ENCODE peak calls at places on chromosomes 4 and X, in five cellular contexts. O, W, F, M and A are unnamed samples.
A peak's percentile ranks its signal among the peaks of the same experiment; 100 is the strongest.

GRCh38 chr4:159016527-159017137 is 86.2 kb upstream of the RAPGEF2 start:
- DNase-seq in O (no peak), W (no peak), F (no peak), M (peak; percentile 13), A (peak; percentile 62)

GRCh38 chr4:19961092-19961491 is 290.6 kb upstream of the SLIT2 start:
- DNase-seq in O (no peak), W (no peak), F (no peak), M (no peak), A (no peak)

GRCh38 chrX:121869876-121870477 is 822.6 kb downstream of the GLUD2 start:
- DNase-seq in O (no peak), W (no peak), F (no peak), M (no peak), A (no peak)

GRCh38 chr4:5365071-5366008 is 314.1 kb downstream of the STK32B start:
- DNase-seq in O (peak; percentile 63), W (no peak), F (no peak), M (no peak), A (no peak)

GRCh38 chr4:38943355-38943754 is 75.7 kb downstream of the FAM114A1 start:
- DNase-seq in O (peak; percentile 53), W (peak; percentile 91), F (no peak), M (peak; percentile 86), A (no peak)

GRCh38 chr4:100106982-100107381 is 83.3 kb downstream of the DDIT4L start:
- DNase-seq in O (no peak), W (no peak), F (no peak), M (no peak), A (no peak)

GRCh38 chrX:1093112-1093511 is 119.3 kb downstream of the CRLF2 start:
- DNase-seq in O (no peak), W (no peak), F (no peak), M (no peak), A (no peak)

GRCh38 chr4:173494013-173494970 is 35.7 kb downstream of the HAND2 start:
- DNase-seq in O (peak; percentile 74), W (peak; percentile 83), F (peak; percentile 34), M (peak; percentile 34), A (peak; percentile 83)

GRCh38 chrX:23332101-23332887 is 2.4 kb upstream of the PTCHD1 start:
- DNase-seq in O (no peak), W (no peak), F (no peak), M (no peak), A (no peak)

GRCh38 chr4:56940403-56940802 is 32.7 kb downstream of the REST start:
- DNase-seq in O (no peak), W (peak; percentile 38), F (no peak), M (no peak), A (no peak)

GRCh38 chr4:99965674-99966350 is 15.7 kb upstream of the H2AZ1 start:
- DNase-seq in O (no peak), W (no peak), F (peak; percentile 55), M (no peak), A (no peak)

GRCh38 chr4:10173754-10174749 is 57.5 kb upstream of the WDR1 start:
- DNase-seq in O (peak; percentile 79), W (no peak), F (no peak), M (no peak), A (no peak)

GRCh38 chr4:169115897-169116254 is 105.8 kb upstream of the CBR4 start:
- DNase-seq in O (peak; percentile 77), W (no peak), F (no peak), M (no peak), A (no peak)

GRCh38 chrX:16695079-16695676 is 17.3 kb downstream of the CTPS2 start:
- DNase-seq in O (peak; percentile 34), W (peak; percentile 84), F (peak; percentile 58), M (peak; percentile 31), A (peak; percentile 52)

GRCh38 chr4:152117501-152117900 is 356.7 kb upstream of the GATB start:
- DNase-seq in O (no peak), W (no peak), F (no peak), M (no peak), A (no peak)

GRCh38 chrX:119981286-119982070 is 37.9 kb upstream of the NKAP start:
- DNase-seq in O (peak; percentile 41), W (peak; percentile 52), F (no peak), M (no peak), A (peak; percentile 33)

GRCh38 chr4:122718265-122718664 is 14.2 kb upstream of the BBS12 start:
- DNase-seq in O (no peak), W (no peak), F (no peak), M (no peak), A (no peak)

GRCh38 chrX:45699158-45699557 is 498.5 kb upstream of the DIPK2B start:
- DNase-seq in O (no peak), W (no peak), F (no peak), M (no peak), A (no peak)

GRCh38 chrX:17500145-17500579 is 125.2 kb downstream of the NHS start:
- DNase-seq in O (peak; percentile 3), W (peak; percentile 59), F (no peak), M (no peak), A (no peak)

GRCh38 chrX:40199704-40200103 is 101.9 kb upstream of the BCOR start:
- DNase-seq in O (no peak), W (no peak), F (no peak), M (no peak), A (no peak)

GRCh38 chrX:10007604-10008003 is 40.4 kb downstream of the CLDN34 start:
- DNase-seq in O (no peak), W (no peak), F (no peak), M (no peak), A (no peak)

GRCh38 chr4:161364681-161365080 is 799.1 kb downstream of the FSTL5 start:
- DNase-seq in O (no peak), W (no peak), F (no peak), M (no peak), A (peak; percentile 49)

GRCh38 chr4:116925900-116926457 is 159.4 kb downstream of the TRAM1L1 start:
- DNase-seq in O (peak; percentile 12), W (no peak), F (no peak), M (no peak), A (peak; percentile 45)

GRCh38 chr4:181525641-181526040 is 717.6 kb upstream of the TENM3 start:
- DNase-seq in O (no peak), W (no peak), F (no peak), M (no peak), A (no peak)

GRCh38 chrX:106707771-106708454 is 18.6 kb upstream of the RNF128 start:
- DNase-seq in O (no peak), W (no peak), F (no peak), M (no peak), A (no peak)

GRCh38 chrX:18210470-18210869 is 10.2 kb downstream of the BEND2 start:
- DNase-seq in O (no peak), W (no peak), F (no peak), M (no peak), A (no peak)

GRCh38 chr4:94763500-94763899 is 5.7 kb downstream of the BMPR1B start:
- DNase-seq in O (no peak), W (no peak), F (no peak), M (no peak), A (no peak)

GRCh38 chr4:145739840-145740239 is 59.9 kb downstream of the C4orf51 start:
- DNase-seq in O (no peak), W (no peak), F (no peak), M (no peak), A (no peak)

GRCh38 chrX:153688900-153689590 is 1.3 kb downstream of the SLC6A8 start:
- DNase-seq in O (peak; percentile 51), W (peak; percentile 73), F (no peak), M (peak; percentile 36), A (no peak)

GRCh38 chr4:8579526-8580320 is 469 bp upstream of the GPR78 start:
- DNase-seq in O (no peak), W (no peak), F (no peak), M (no peak), A (no peak)

GRCh38 chr4:148287111-148287510 is 155.1 kb downstream of the NR3C2 start:
- DNase-seq in O (no peak), W (no peak), F (no peak), M (no peak), A (no peak)

GRCh38 chr4:78749258-78749971 is 26.7 kb upstream of the BMP2K start:
- DNase-seq in O (no peak), W (no peak), F (no peak), M (no peak), A (no peak)

GRCh38 chr4:78749972-78750727 is 26.0 kb upstream of the BMP2K start:
- DNase-seq in O (no peak), W (no peak), F (no peak), M (no peak), A (no peak)

GRCh38 chr4:78742300-78742699 is 33.9 kb upstream of the BMP2K start:
- DNase-seq in O (no peak), W (no peak), F (no peak), M (no peak), A (no peak)

GRCh38 chr4:78748361-78748760 is 27.8 kb upstream of the BMP2K start:
- DNase-seq in O (no peak), W (no peak), F (no peak), M (no peak), A (no peak)

GRCh38 chr4:78747328-78747946 is 28.7 kb upstream of the BMP2K start:
- DNase-seq in O (no peak), W (no peak), F (no peak), M (no peak), A (no peak)
- H3K27ac ChIP-seq in O (no peak overlapping the region), W (no peak overlapping the region), F (no peak overlapping the region), M (no peak overlapping the region), A (no peak overlapping the region)

DNA sequence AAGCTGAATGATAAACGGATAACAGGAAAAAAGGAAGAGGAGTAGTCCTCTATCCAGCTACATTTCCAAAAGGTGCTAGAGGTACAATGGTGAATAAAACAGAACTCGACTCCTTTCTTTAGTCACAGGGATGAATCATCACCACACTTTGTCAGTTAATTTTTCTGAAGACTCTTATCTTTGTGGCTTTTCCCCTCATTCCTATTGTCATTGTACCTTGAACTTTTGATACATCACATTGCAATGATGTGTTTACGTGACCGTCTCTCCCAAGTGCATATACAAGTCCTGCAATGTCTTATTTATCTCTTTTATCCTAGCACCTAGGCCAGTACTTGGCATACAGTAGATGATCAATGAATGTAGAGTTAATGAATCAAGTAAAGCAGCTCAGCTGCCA is 134.7 kb downstream of the LHFPL1 start:
- DNase-seq in O (no peak), W (no peak), F (no peak), M (no peak), A (no peak)
- H3K4me3 ChIP-seq in O (no peak overlapping the region), W (no peak overlapping the region), F (no peak overlapping the region), M (no peak overlapping the region), A (no peak overlapping the region)

GRCh38 chrX:15142084-15142715 is 127.7 kb downstream of the ASB9 start:
- DNase-seq in O (no peak), W (no peak), F (no peak), M (no peak), A (no peak)
- H3K27ac ChIP-seq in O (no peak overlapping the region), W (no peak overlapping the region), F (peak overlapping the region; percentile 23), M (no peak overlapping the region), A (no peak overlapping the region)

GRCh38 chr4:142404191-142404611 is 441.9 kb downstream of the INPP4B start:
- DNase-seq in O (no peak), W (peak; percentile 63), F (no peak), M (peak; percentile 10), A (no peak)

GRCh38 chr4:142406917-142407501 is 439.1 kb downstream of the INPP4B start:
- DNase-seq in O (no peak), W (no peak), F (peak; percentile 46), M (no peak), A (no peak)

GRCh38 chr4:142407569-142407968 is 438.5 kb downstream of the INPP4B start:
- DNase-seq in O (no peak), W (no peak), F (no peak), M (no peak), A (no peak)

GRCh38 chr4:142405021-142405991 is 440.8 kb downstream of the INPP4B start:
- DNase-seq in O (peak; percentile 46), W (peak; percentile 75), F (peak; percentile 58), M (peak; percentile 40), A (peak; percentile 40)

GRCh38 chr4:142406051-142406549 is 440.0 kb downstream of the INPP4B start:
- DNase-seq in O (no peak), W (no peak), F (no peak), M (no peak), A (no peak)
- H3K4me3 ChIP-seq in O (no peak overlapping the region), W (peak overlapping the region; percentile 51), F (peak overlapping the region; percentile 93), M (no peak overlapping the region), A (no peak overlapping the region)